ENCODE peak calls at places on chromosomes 12 and 14, in six cellular contexts. L, F, M, K, Z and P are unnamed samples.

GRCh38 chr12:87165733-87166375 is 863.3 kb downstream of the C12orf50 start:
- DNase-seq in L (no peak), F (no peak), M (peak; percentile 20), K (no peak), Z (no peak), P (no peak)

GRCh38 chr12:113135178-113136127 is at the start of gene RASAL1:
- DNase-seq in L (peak; percentile 55), F (no peak), M (peak; percentile 82), K (peak; percentile 80), Z (no peak), P (no peak)

GRCh38 chr14:59482471-59483331 is 1.5 kb downstream of the L3HYPDH start:
- DNase-seq in L (no peak), F (no peak), M (no peak), K (no peak), Z (peak; percentile 93), P (peak; percentile 90)

GRCh38 chr12:42679402-42679801 is 89.9 kb upstream of the PRICKLE1 start:
- DNase-seq in L (no peak), F (no peak), M (no peak), K (no peak), Z (peak; percentile 50), P (no peak)

GRCh38 chr14:64998455-64998931 is 11.8 kb downstream of the FNTB start:
- DNase-seq in L (no peak), F (no peak), M (no peak), K (no peak), Z (peak; percentile 33), P (peak; percentile 33)

GRCh38 chr14:64394973-64395633 is 7.0 kb downstream of the MTHFD1 start:
- DNase-seq in L (peak; percentile 56), F (no peak), M (no peak), K (no peak), Z (no peak), P (no peak)

GRCh38 chr14:36214476-36215216 is 38.1 kb upstream of the PTCSC3 start:
- DNase-seq in L (no peak), F (no peak), M (no peak), K (no peak), Z (no peak), P (no peak)

GRCh38 chr12:120847392-120848157 is 56.6 kb downstream of the SPPL3 start:
- DNase-seq in L (no peak), F (no peak), M (no peak), K (no peak), Z (peak; percentile 36), P (no peak)

GRCh38 chr12:124232654-124232987 is 62.3 kb upstream of the RFLNA start:
- DNase-seq in L (no peak), F (no peak), M (no peak), K (no peak), Z (no peak), P (peak; percentile 22)

GRCh38 chr14:75476274-75476995 is 45.8 kb upstream of the BATF start:
- DNase-seq in L (no peak), F (no peak), M (no peak), K (no peak), Z (no peak), P (peak; percentile 33)

GRCh38 chr12:18990866-18991265 is 138.7 kb upstream of the PLEKHA5 start:
- DNase-seq in L (no peak), F (peak; percentile 15), M (no peak), K (no peak), Z (no peak), P (no peak)

GRCh38 chr12:4908694-4909396 is 860 bp upstream of the KCNA1 start:
- DNase-seq in L (peak; percentile 67), F (peak; percentile 40), M (no peak), K (no peak), Z (peak; percentile 44), P (no peak)

GRCh38 chr12:27361372-27361771 is 28.7 kb downstream of the BMAL2 start:
- DNase-seq in L (no peak), F (no peak), M (no peak), K (no peak), Z (peak; percentile 70), P (no peak)

GRCh38 chr14:96053600-96054381 is 14.6 kb downstream of the C14orf132 start:
- DNase-seq in L (peak; percentile 41), F (peak; percentile 93), M (no peak), K (no peak), Z (peak; percentile 99), P (peak; percentile 91)

GRCh38 chr12:62683724-62684501 is 217.3 kb downstream of the MON2 start:
- DNase-seq in L (peak; percentile 33), F (peak; percentile 48), M (no peak), K (no peak), Z (peak; percentile 71), P (peak; percentile 54)

GRCh38 chr14:104107611-104108569 is 22.4 kb downstream of the ASPG start:
- DNase-seq in L (peak; percentile 25), F (no peak), M (peak; percentile 53), K (no peak), Z (peak; percentile 18), P (no peak)

GRCh38 chr14:45253754-45254300 is 825 bp upstream of the MIS18BP1 start:
- DNase-seq in L (no peak), F (no peak), M (no peak), K (peak; percentile 5), Z (peak; percentile 48), P (peak; percentile 53)

GRCh38 chr12:109591041-109591440 is 17.4 kb downstream of the MVK start:
- DNase-seq in L (no peak), F (no peak), M (no peak), K (no peak), Z (no peak), P (no peak)

GRCh38 chr12:116892318-116892717 is 11.1 kb upstream of the HRK start:
- DNase-seq in L (no peak), F (no peak), M (no peak), K (no peak), Z (peak; percentile 16), P (no peak)

GRCh38 chr12:109191621-109192250 is 75.3 kb downstream of the ACACB start:
- DNase-seq in L (no peak), F (no peak), M (no peak), K (no peak), Z (no peak), P (no peak)

GRCh38 chr14:100610511-100611217 is 23.4 kb upstream of the BEGAIN start:
- DNase-seq in L (no peak), F (no peak), M (no peak), K (no peak), Z (peak; percentile 13), P (no peak)

GRCh38 chr14:61652526-61653262 is 42.6 kb upstream of the HIF1A start:
- DNase-seq in L (no peak), F (no peak), M (no peak), K (no peak), Z (peak; percentile 57), P (no peak)

GRCh38 chr12:1305063-1305434 is 289.3 kb downstream of the FBXL14 start:
- DNase-seq in L (no peak), F (no peak), M (no peak), K (no peak), Z (peak; percentile 67), P (no peak)

GRCh38 chr14:100067971-100068959 is 3.0 kb downstream of the EVL start:
- DNase-seq in L (peak; percentile 63), F (peak; percentile 73), M (no peak), K (peak; percentile 75), Z (peak; percentile 76), P (peak; percentile 40)

GRCh38 chr14:76720382-76720813 is 40.9 kb upstream of the VASH1 start:
- DNase-seq in L (no peak), F (peak; percentile 52), M (no peak), K (no peak), Z (peak; percentile 56), P (peak; percentile 73)

GRCh38 chr12:131527736-131528135 is 183.2 kb upstream of the SFSWAP start:
- DNase-seq in L (no peak), F (no peak), M (no peak), K (no peak), Z (no peak), P (no peak)

GRCh38 chr12:92363295-92364146 is 217.9 kb upstream of the BTG1 start:
- DNase-seq in L (peak; percentile 33), F (peak; percentile 80), M (no peak), K (peak; percentile 12), Z (peak; percentile 46), P (peak; percentile 3)

GRCh38 chr12:124917135-124917840 is 2.8 kb upstream of the UBC start:
- DNase-seq in L (peak; percentile 98), F (peak; percentile 99), M (peak; percentile 97), K (peak; percentile 79), Z (peak; percentile 100), P (peak; percentile 100)

GRCh38 chr12:10559241-10559640 is 53.6 kb downstream of the EIF2S3B start:
- DNase-seq in L (no peak), F (no peak), M (no peak), K (no peak), Z (no peak), P (no peak)